ENCODE peak calls at places on chromosomes 2 and 18, in seven cellular contexts. One of them, this sample, is unnamed.

GRCh38 chr18:8821531-8821930 is 116.2 kb downstream of the MTCL1 start:
- ATAC-seq in heart right ventricle: no peak
- ATAC-seq in left lung: no peak
- ATAC-seq in lung: no peak
- ATAC-seq in right lobe of liver: no peak
- ATAC-seq in upper lobe of left lung: no peak
- ATAC-seq in RWPE2: no peak
- ATAC-seq in this sample: no peak

GRCh38 chr2:105100064-105100840 is 62.4 kb downstream of the MRPS9 start:
- ATAC-seq in heart right ventricle: no peak
- ATAC-seq in left lung: no peak
- ATAC-seq in lung: no peak
- ATAC-seq in right lobe of liver: no peak
- ATAC-seq in upper lobe of left lung: no peak
- ATAC-seq in RWPE2: no peak
- ATAC-seq in this sample: no peak

GRCh38 chr18:64370036-64370435 is 221.1 kb upstream of the LINC00305 start:
- ATAC-seq in heart right ventricle: no peak
- ATAC-seq in left lung: no peak
- ATAC-seq in lung: no peak
- ATAC-seq in right lobe of liver: no peak
- ATAC-seq in upper lobe of left lung: no peak
- ATAC-seq in RWPE2: no peak
- ATAC-seq in this sample: no peak

GRCh38 chr2:128134573-128134972 is 43.6 kb downstream of the UGGT1 start:
- ATAC-seq in heart right ventricle: no peak
- ATAC-seq in left lung: no peak
- ATAC-seq in lung: no peak
- ATAC-seq in right lobe of liver: no peak
- ATAC-seq in upper lobe of left lung: no peak
- ATAC-seq in RWPE2: no peak
- ATAC-seq in this sample: no peak

GRCh38 chr2:16149349-16150243 is 209.2 kb downstream of the MYCN start:
- ATAC-seq in heart right ventricle: no peak
- ATAC-seq in left lung: no peak
- ATAC-seq in lung: no peak
- ATAC-seq in right lobe of liver: no peak
- ATAC-seq in upper lobe of left lung: no peak
- ATAC-seq in RWPE2: no peak
- ATAC-seq in this sample: no peak

GRCh38 chr2:196059491-196059960 is 9.1 kb downstream of the DNAH7 start:
- ATAC-seq in heart right ventricle: no peak
- ATAC-seq in left lung: no peak
- ATAC-seq in lung: no peak
- ATAC-seq in right lobe of liver: peak; percentile 28
- ATAC-seq in upper lobe of left lung: no peak
- ATAC-seq in RWPE2: no peak
- ATAC-seq in this sample: no peak

GRCh38 chr2:230131366-230131765 is 62.6 kb upstream of the SLC16A14 start:
- ATAC-seq in heart right ventricle: no peak
- ATAC-seq in left lung: no peak
- ATAC-seq in lung: no peak
- ATAC-seq in right lobe of liver: peak; percentile 12
- ATAC-seq in upper lobe of left lung: no peak
- ATAC-seq in RWPE2: no peak
- ATAC-seq in this sample: peak; percentile 21

GRCh38 chr2:231489990-231490389 is 25.7 kb upstream of the NCL start:
- ATAC-seq in heart right ventricle: no peak
- ATAC-seq in left lung: no peak
- ATAC-seq in lung: no peak
- ATAC-seq in right lobe of liver: no peak
- ATAC-seq in upper lobe of left lung: no peak
- ATAC-seq in RWPE2: no peak
- ATAC-seq in this sample: no peak

GRCh38 chr2:169426069-169426663 is 53.1 kb upstream of the BBS5 start:
- ATAC-seq in heart right ventricle: no peak
- ATAC-seq in left lung: no peak
- ATAC-seq in lung: no peak
- ATAC-seq in right lobe of liver: no peak
- ATAC-seq in upper lobe of left lung: no peak
- ATAC-seq in RWPE2: no peak
- ATAC-seq in this sample: no peak

GRCh38 chr2:239669181-239669898 is 268.5 kb upstream of the HDAC4 start:
- ATAC-seq in heart right ventricle: no peak
- ATAC-seq in left lung: no peak
- ATAC-seq in lung: no peak
- ATAC-seq in right lobe of liver: no peak
- ATAC-seq in upper lobe of left lung: no peak
- ATAC-seq in RWPE2: no peak
- ATAC-seq in this sample: no peak

GRCh38 chr18:46253498-46253897 is 149.3 kb downstream of the HAUS1 start:
- ATAC-seq in heart right ventricle: no peak
- ATAC-seq in left lung: no peak
- ATAC-seq in lung: no peak
- ATAC-seq in right lobe of liver: no peak
- ATAC-seq in upper lobe of left lung: no peak
- ATAC-seq in RWPE2: no peak
- ATAC-seq in this sample: peak; percentile 46

GRCh38 chr2:67340118-67341011 is 56.8 kb upstream of the ETAA1 start:
- ATAC-seq in heart right ventricle: peak; percentile 98
- ATAC-seq in left lung: no peak
- ATAC-seq in lung: no peak
- ATAC-seq in right lobe of liver: no peak
- ATAC-seq in upper lobe of left lung: no peak
- ATAC-seq in RWPE2: no peak
- ATAC-seq in this sample: no peak

GRCh38 chr2:34828481-34828880 is 1229.4 kb upstream of the FAM98A start:
- ATAC-seq in heart right ventricle: no peak
- ATAC-seq in left lung: no peak
- ATAC-seq in lung: no peak
- ATAC-seq in right lobe of liver: no peak
- ATAC-seq in upper lobe of left lung: no peak
- ATAC-seq in RWPE2: no peak
- ATAC-seq in this sample: no peak

GRCh38 chr18:28365406-28365805 is 188.5 kb upstream of the CDH2 start:
- ATAC-seq in heart right ventricle: peak; percentile 77
- ATAC-seq in left lung: peak; percentile 32
- ATAC-seq in lung: no peak
- ATAC-seq in right lobe of liver: no peak
- ATAC-seq in upper lobe of left lung: no peak
- ATAC-seq in RWPE2: peak; percentile 94
- ATAC-seq in this sample: no peak

GRCh38 chr2:238706673-238707072 is 141.2 kb upstream of the TWIST2 start:
- ATAC-seq in heart right ventricle: no peak
- ATAC-seq in left lung: no peak
- ATAC-seq in lung: no peak
- ATAC-seq in right lobe of liver: no peak
- ATAC-seq in upper lobe of left lung: no peak
- ATAC-seq in RWPE2: no peak
- ATAC-seq in this sample: no peak

GRCh38 chr2:84526562-84526961 is 10.3 kb downstream of the DNAH6 start:
- ATAC-seq in heart right ventricle: no peak
- ATAC-seq in left lung: peak; percentile 29
- ATAC-seq in lung: no peak
- ATAC-seq in right lobe of liver: no peak
- ATAC-seq in upper lobe of left lung: no peak
- ATAC-seq in RWPE2: no peak
- ATAC-seq in this sample: no peak

GRCh38 chr2:151042938-151043337 is 218.7 kb downstream of the RBM43 start:
- ATAC-seq in heart right ventricle: no peak
- ATAC-seq in left lung: no peak
- ATAC-seq in lung: no peak
- ATAC-seq in right lobe of liver: no peak
- ATAC-seq in upper lobe of left lung: no peak
- ATAC-seq in RWPE2: no peak
- ATAC-seq in this sample: no peak

GRCh38 chr2:222689322-222689721 is 17.9 kb downstream of the MOGAT1 start:
- ATAC-seq in heart right ventricle: peak; percentile 89
- ATAC-seq in left lung: no peak
- ATAC-seq in lung: no peak
- ATAC-seq in right lobe of liver: no peak
- ATAC-seq in upper lobe of left lung: no peak
- ATAC-seq in RWPE2: no peak
- ATAC-seq in this sample: no peak

GRCh38 chr2:168216351-168217005 is 30.9 kb downstream of the STK39 start:
- ATAC-seq in heart right ventricle: no peak
- ATAC-seq in left lung: no peak
- ATAC-seq in lung: no peak
- ATAC-seq in right lobe of liver: no peak
- ATAC-seq in upper lobe of left lung: no peak
- ATAC-seq in RWPE2: no peak
- ATAC-seq in this sample: no peak

DNA sequence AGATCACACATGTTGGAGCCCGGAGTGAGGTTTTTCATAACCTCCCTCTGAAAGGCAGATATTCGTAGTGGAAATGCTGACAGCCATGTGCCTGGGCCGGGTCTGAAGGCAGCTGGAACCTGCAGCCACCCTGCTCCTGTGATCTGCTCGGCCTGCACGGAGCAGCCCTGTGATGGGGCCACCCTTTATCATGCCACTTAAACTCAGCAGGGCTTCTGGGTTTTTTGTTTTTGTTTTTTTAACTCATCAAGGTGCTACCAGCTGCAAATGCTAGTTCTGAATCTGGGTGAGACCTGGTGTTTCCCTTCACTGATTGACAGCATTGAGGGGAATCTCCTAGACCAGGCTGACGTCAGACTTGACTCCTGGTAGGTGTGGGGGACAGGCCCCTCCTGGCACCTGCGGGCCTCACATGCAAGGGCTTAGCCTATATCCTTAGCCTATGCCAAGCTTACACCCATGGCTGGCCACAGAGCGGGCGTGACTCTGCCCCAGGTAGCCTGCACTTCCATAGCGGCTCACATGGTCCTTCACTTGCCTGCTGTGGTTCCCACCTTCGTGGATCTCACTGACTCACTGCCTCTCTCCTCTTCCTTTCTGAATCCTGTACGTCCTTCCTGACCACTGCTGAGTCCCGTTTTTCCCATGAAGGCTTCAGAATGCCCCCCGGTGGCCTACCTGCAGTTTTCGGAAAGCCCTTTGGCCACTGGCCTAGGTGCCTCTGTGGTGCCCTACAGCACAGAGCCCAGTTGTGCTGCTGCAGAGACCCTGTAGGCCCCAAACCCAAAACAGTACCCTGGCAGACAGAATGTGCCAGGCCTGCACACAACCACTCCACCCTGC is 217.2 kb downstream of the SEPTIN10 start:
- ATAC-seq in heart right ventricle: peak; percentile 19
- ATAC-seq in left lung: no peak
- ATAC-seq in lung: no peak
- ATAC-seq in right lobe of liver: no peak
- ATAC-seq in upper lobe of left lung: no peak
- ATAC-seq in RWPE2: peak; percentile 40
- ATAC-seq in this sample: no peak
- TF ChIP-seq CTCF in heart right ventricle: no peak
- TF ChIP-seq CTCF in left lung: no peak
- TF ChIP-seq CTCF in lung: no peak
- TF ChIP-seq CTCF in right lobe of liver: no peak
- TF ChIP-seq CTCF in upper lobe of left lung: no peak
- TF ChIP-seq CTCF in RWPE2: peak; percentile 35
- TF ChIP-seq CTCF in this sample: peak; percentile 5

GRCh38 chr2:28713582-28714292 is 37.9 kb upstream of the PPP1CB start:
- ATAC-seq in heart right ventricle: no peak
- ATAC-seq in left lung: no peak
- ATAC-seq in lung: no peak
- ATAC-seq in right lobe of liver: no peak
- ATAC-seq in upper lobe of left lung: no peak
- ATAC-seq in RWPE2: peak; percentile 9
- ATAC-seq in this sample: no peak
- H3K27ac ChIP-seq in heart right ventricle: no peak overlapping the region
- H3K27ac ChIP-seq in left lung: peak overlapping the region; percentile 97
- H3K27ac ChIP-seq in lung: no peak overlapping the region
- H3K27ac ChIP-seq in right lobe of liver: no peak overlapping the region
- H3K27ac ChIP-seq in upper lobe of left lung: no peak overlapping the region
- H3K27ac ChIP-seq in RWPE2: peak overlapping the region; percentile 2
- H3K27ac ChIP-seq in this sample: no peak overlapping the region

DNA sequence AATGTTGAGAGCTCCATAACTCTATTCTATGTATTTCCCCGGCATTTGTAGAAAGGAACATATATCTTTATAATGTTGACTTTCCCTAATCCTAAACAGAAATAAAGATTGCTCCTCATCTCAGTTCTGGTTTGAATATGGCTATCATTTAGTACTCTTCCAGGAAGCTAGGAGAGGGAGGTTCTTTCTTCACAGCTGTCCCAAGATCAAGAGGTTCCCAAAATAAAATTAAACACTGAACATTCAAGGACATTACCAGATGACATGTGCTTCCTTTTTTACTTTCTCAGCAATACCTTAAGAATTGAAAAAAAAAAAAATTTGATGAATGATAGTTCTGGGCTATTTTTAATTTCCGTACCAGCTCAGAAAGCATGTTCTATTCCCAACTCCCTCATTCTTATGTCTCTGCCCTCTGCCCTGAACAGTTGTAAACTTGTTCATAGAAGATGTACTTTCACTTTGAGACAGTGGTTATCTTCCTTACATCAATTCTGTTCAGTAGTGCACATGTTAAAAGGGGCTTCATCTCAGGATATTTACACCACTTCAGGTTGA is 61.7 kb upstream of the MYL1 start:
- ATAC-seq in heart right ventricle: no peak
- ATAC-seq in left lung: no peak
- ATAC-seq in lung: no peak
- ATAC-seq in right lobe of liver: no peak
- ATAC-seq in upper lobe of left lung: no peak
- ATAC-seq in RWPE2: no peak
- ATAC-seq in this sample: no peak
- H3K36me3 ChIP-seq in heart right ventricle: no peaks in the 10 kb centered on the region
- H3K36me3 ChIP-seq in left lung: no peaks in the 10 kb centered on the region
- H3K36me3 ChIP-seq in lung: no peaks in the 10 kb centered on the region
- H3K36me3 ChIP-seq in right lobe of liver: no peaks in the 10 kb centered on the region
- H3K36me3 ChIP-seq in upper lobe of left lung: no peaks in the 10 kb centered on the region
- H3K36me3 ChIP-seq in RWPE2: no peaks in the 10 kb centered on the region
- H3K36me3 ChIP-seq in this sample: no peaks in the 10 kb centered on the region

GRCh38 chr2:21162615-21162878 is 38.8 kb downstream of the TDRD15 start:
- ATAC-seq in heart right ventricle: no peak
- ATAC-seq in left lung: no peak
- ATAC-seq in lung: no peak
- ATAC-seq in right lobe of liver: no peak
- ATAC-seq in upper lobe of left lung: peak; percentile 21
- ATAC-seq in RWPE2: no peak
- ATAC-seq in this sample: no peak

GRCh38 chr2:21161832-21162614 is 38.3 kb downstream of the TDRD15 start:
- ATAC-seq in heart right ventricle: no peak
- ATAC-seq in left lung: no peak
- ATAC-seq in lung: no peak
- ATAC-seq in right lobe of liver: no peak
- ATAC-seq in upper lobe of left lung: peak; percentile 27
- ATAC-seq in RWPE2: no peak
- ATAC-seq in this sample: no peak

GRCh38 chr2:21161122-21161521 is 37.4 kb downstream of the TDRD15 start:
- ATAC-seq in heart right ventricle: no peak
- ATAC-seq in left lung: no peak
- ATAC-seq in lung: no peak
- ATAC-seq in right lobe of liver: no peak
- ATAC-seq in upper lobe of left lung: no peak
- ATAC-seq in RWPE2: no peak
- ATAC-seq in this sample: no peak

GRCh38 chr2:21163213-21163612 is 39.4 kb downstream of the TDRD15 start:
- ATAC-seq in heart right ventricle: no peak
- ATAC-seq in left lung: no peak
- ATAC-seq in lung: no peak
- ATAC-seq in right lobe of liver: no peak
- ATAC-seq in upper lobe of left lung: peak; percentile 19
- ATAC-seq in RWPE2: no peak
- ATAC-seq in this sample: no peak

GRCh38 chr2:21165350-21165749 is 41.6 kb downstream of the TDRD15 start:
- ATAC-seq in heart right ventricle: no peak
- ATAC-seq in left lung: no peak
- ATAC-seq in lung: no peak
- ATAC-seq in right lobe of liver: no peak
- ATAC-seq in upper lobe of left lung: no peak
- ATAC-seq in RWPE2: no peak
- ATAC-seq in this sample: no peak
- TF ChIP-seq CTCF in heart right ventricle: no peak
- TF ChIP-seq CTCF in left lung: no peak
- TF ChIP-seq CTCF in lung: no peak
- TF ChIP-seq CTCF in right lobe of liver: peak; percentile 38
- TF ChIP-seq CTCF in upper lobe of left lung: no peak
- TF ChIP-seq CTCF in RWPE2: peak; percentile 55
- TF ChIP-seq CTCF in this sample: no peak